ENCODE peak calls at places on chromosome 6, in nine cellular contexts. K is AG09319; Q is activated T-cell treated with anti-CD3 and anti-CD28 coated beads, Interleukin-2, amount 50 U/mL, for 4 hours; S is T follicular helper cell; N is Kasumi-1; U is A549; L is caudate nucleus; M is foreskin melanocyte; Y is pulmonary artery endothelial cell. I is an unnamed sample.

GRCh38 chr6:158853872-158854213 is 34.7 kb upstream of the EZR start:
- DNase-seq in K (no peak), Q (no peak), S (no peak), N (no peak), U (no peak), L (no peak), M (no peak), Y (no peak), I (no peak)

GRCh38 chr6:87628881-87629280 is 38.9 kb downstream of the ORC3 start:
- DNase-seq in K (peak), Q (no peak), S (no peak), N (no peak), U (no peak), L (no peak), M (no peak), Y (no peak), I (no peak)

GRCh38 chr6:110476046-110476849 is at the start of gene SLC22A16:
- DNase-seq in K (no peak), Q (no peak), S (no peak), N (peak), U (no peak), L (no peak), M (no peak), Y (no peak), I (no peak)

GRCh38 chr6:41442800-41443501 is 103.2 kb upstream of the FOXP4 start:
- DNase-seq in K (no peak), Q (no peak), S (no peak), N (no peak), U (no peak), L (no peak), M (no peak), Y (no peak), I (no peak)

GRCh38 chr6:33206027-33206863 is 1.8 kb downstream of the HSD17B8 start:
- DNase-seq in K (no peak), Q (no peak), S (no peak), N (no peak), U (no peak), L (no peak), M (no peak), Y (no peak), I (no peak)

GRCh38 chr6:6635869-6636268 is 47.3 kb downstream of the LY86 start:
- DNase-seq in K (no peak), Q (no peak), S (no peak), N (no peak), U (no peak), L (no peak), M (no peak), Y (no peak), I (no peak)

GRCh38 chr6:3231213-3232016 is 4.0 kb upstream of the TUBB2B start:
- DNase-seq in K (peak), Q (no peak), S (no peak), N (no peak), U (peak), L (peak), M (peak), Y (no peak), I (no peak)

GRCh38 chr6:53487080-53487479 is 57.8 kb downstream of the GCLC start:
- DNase-seq in K (no peak), Q (no peak), S (no peak), N (no peak), U (no peak), L (no peak), M (no peak), Y (no peak), I (no peak)

GRCh38 chr6:144059139-144059538 is 36.2 kb downstream of the SF3B5 start:
- DNase-seq in K (no peak), Q (no peak), S (no peak), N (no peak), U (no peak), L (no peak), M (no peak), Y (no peak), I (no peak)

GRCh38 chr6:24486065-24486464 is 3.3 kb downstream of the GPLD1 start:
- DNase-seq in K (no peak), Q (no peak), S (no peak), N (no peak), U (no peak), L (no peak), M (no peak), Y (no peak), I (no peak)

GRCh38 chr6:38192011-38192410 is 372.5 kb downstream of the ZFAND3 start:
- DNase-seq in K (no peak), Q (no peak), S (no peak), N (no peak), U (no peak), L (no peak), M (no peak), Y (no peak), I (no peak)

I was measured in CD4-positive, alpha-beta T cell.